ENCODE peak calls at places on chromosomes 4 and X, in five cellular contexts. M, E, U, H and C are unnamed samples.

GRCh38 chrX:129193357-129193756 is 329.9 kb downstream of the SMARCA1 start:
- DNase-seq in M (no peak), U (no peak), H (peak; percentile 21), E (no peak), C (no peak)

GRCh38 chrX:47880927-47881326 is 44.2 kb downstream of the ZNF81 start:
- DNase-seq in E (no peak), U (no peak), M (no peak), H (no peak), C (no peak)

GRCh38 chrX:9122504-9123245 is 88.7 kb upstream of the FAM9B start:
- DNase-seq in E (no peak), U (no peak), M (no peak), H (no peak), C (no peak)

GRCh38 chr4:114076865-114077264 is 97.4 kb upstream of the ARSJ start:
- DNase-seq in M (no peak), U (no peak), H (no peak), E (no peak), C (no peak)

GRCh38 chr4:15964159-15964558 is 1.2 kb upstream of the FGFBP2 start:
- DNase-seq in H (no peak), U (no peak), E (no peak), M (no peak), C (no peak)

GRCh38 chr4:92303621-92304027 is at the start of gene GRID2:
- DNase-seq in U (no peak), H (no peak), E (peak; percentile 73), M (peak; percentile 80), C (no peak)

GRCh38 chr4:188691811-188692210 is 552.6 kb downstream of the TRIML1 start:
- DNase-seq in U (no peak), M (no peak), H (no peak), E (no peak), C (no peak)

GRCh38 chr4:7124643-7125442 is 57.0 kb upstream of the GRPEL1 start:
- DNase-seq in U (no peak), M (no peak), H (peak; percentile 8), E (no peak), C (no peak)

GRCh38 chr4:105712766-105713165 is 4.2 kb downstream of the GSTCD start:
- DNase-seq in H (no peak), E (no peak), U (no peak), M (no peak), C (no peak)

GRCh38 chr4:88104902-88105610 is 53.4 kb downstream of the ABCG2 start:
- DNase-seq in U (no peak), H (no peak), E (peak; percentile 41), M (no peak), C (no peak)

GRCh38 chr4:137378393-137379290 is 153.7 kb downstream of the PCDH18 start:
- DNase-seq in U (no peak), M (no peak), E (no peak), H (no peak), C (no peak)

GRCh38 chr4:187207931-187208330 is 484.3 kb upstream of the FAT1 start:
- DNase-seq in U (no peak), H (no peak), M (no peak), E (no peak), C (no peak)

GRCh38 chr4:145019346-145019745 is 78.7 kb downstream of the ANAPC10 start:
- DNase-seq in M (no peak), E (no peak), U (no peak), H (no peak), C (no peak)

GRCh38 chr4:7762376-7763040 is 177.2 kb downstream of the AFAP1 start:
- DNase-seq in U (no peak), H (no peak), E (no peak), M (no peak), C (no peak)

GRCh38 chr4:9867746-9868425 is 86.5 kb downstream of the DRD5 start:
- DNase-seq in M (no peak), U (no peak), E (no peak), H (no peak), C (no peak)

GRCh38 chrX:21757960-21758359 is at the start of gene SMPX:
- DNase-seq in U (no peak), M (no peak), E (no peak), H (no peak), C (no peak)

GRCh38 chrX:8179653-8180052 is 8.6 kb upstream of the VCX2 start:
- DNase-seq in M (no peak), H (no peak), E (peak; percentile 16), U (no peak), C (no peak)

GRCh38 chr4:80307183-80307735 is 28.3 kb upstream of the CFAP299 start:
- DNase-seq in U (no peak), H (no peak), E (no peak), M (no peak), C (no peak)

GRCh38 chrX:12973561-12974216 is 1.2 kb upstream of the TMSB4X start:
- DNase-seq in M (no peak), U (no peak), H (no peak), E (no peak), C (no peak)

GRCh38 chr4:74423101-74423500 is 21.8 kb upstream of the AREG start:
- DNase-seq in E (no peak), H (no peak), M (no peak), U (peak; percentile 20), C (no peak)

GRCh38 chr4:177692907-177693306 is 250.7 kb upstream of the AGA start:
- DNase-seq in H (no peak), M (no peak), E (no peak), U (no peak), C (no peak)

GRCh38 chr4:111537861-111538260 is 607.4 kb upstream of the FAM241A start:
- DNase-seq in M (no peak), U (no peak), E (no peak), H (no peak), C (no peak)

GRCh38 chrX:78074088-78074487 is 30.0 kb upstream of the PGK1 start:
- DNase-seq in H (no peak), U (no peak), E (no peak), M (no peak), C (no peak)

GRCh38 chr4:84928089-84928488 is 38.4 kb downstream of the WDFY3 start:
- DNase-seq in U (no peak), M (no peak), E (no peak), H (no peak), C (no peak)

DNA sequence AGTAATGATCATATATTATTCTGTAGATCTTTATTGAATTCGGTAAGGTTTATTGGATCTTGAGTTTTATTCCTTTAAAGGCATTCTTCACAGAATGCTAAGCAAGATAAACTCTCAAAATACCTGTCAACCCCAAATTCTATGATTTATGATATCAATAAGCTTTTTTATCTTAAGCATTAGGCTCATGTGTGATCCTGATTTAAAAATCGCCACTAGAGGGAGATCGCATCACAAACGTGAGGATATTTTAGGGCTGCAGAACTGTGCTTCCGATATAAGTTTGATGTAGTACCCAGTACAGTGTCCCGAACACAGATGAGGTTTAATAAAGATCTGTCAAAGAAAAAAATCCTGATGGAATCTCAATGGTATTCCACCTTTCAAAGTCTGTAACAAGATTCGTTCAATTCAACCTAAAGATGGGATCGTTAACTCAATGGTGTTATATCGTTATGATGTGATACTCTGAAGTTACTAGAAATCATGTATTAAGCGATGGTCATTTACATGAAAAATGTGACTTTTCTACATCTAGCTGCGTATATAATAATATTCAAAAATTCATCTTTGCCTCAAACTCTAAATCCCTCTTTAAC is 169.0 kb downstream of the CORIN start:
- DNase-seq in U (peak; percentile 15), H (peak; percentile 32), E (peak; percentile 43), M (no peak), C (peak; percentile 1)
- TF ChIP-seq TAF1 in U (no peak), H (no peak), E (no peak), M (no peak), C (no peak)

DNA sequence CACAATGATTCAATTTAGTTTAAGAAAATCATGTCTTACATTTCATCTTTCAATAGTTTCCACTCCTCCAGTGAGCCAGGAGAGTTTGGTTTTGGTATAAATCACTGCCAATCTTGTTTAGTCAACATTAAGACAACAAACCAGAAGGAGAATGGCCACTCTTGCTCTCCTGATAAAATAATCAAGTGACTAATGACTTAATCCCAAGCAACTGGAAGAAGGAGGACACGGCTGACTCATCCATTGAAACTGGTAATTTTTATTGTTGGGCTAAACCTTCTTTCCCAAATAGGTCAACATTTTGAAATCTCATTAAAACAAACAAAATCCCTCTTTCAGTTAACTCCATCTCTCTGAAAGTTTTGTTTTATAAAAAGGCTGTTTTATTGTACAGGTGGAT is 230.2 kb downstream of the CLCN4 start:
- DNase-seq in U (no peak), E (no peak), M (no peak), H (no peak), C (no peak)
- TF ChIP-seq TAF1 in U (no peak), E (no peak), M (no peak), H (no peak), C (no peak)

GRCh38 chr4:147546341-147546740 is 65.4 kb downstream of the EDNRA start:
- DNase-seq in U (no peak), E (no peak), M (no peak), H (no peak), C (no peak)

GRCh38 chr4:147548251-147548650 is 67.4 kb downstream of the EDNRA start:
- DNase-seq in E (no peak), U (no peak), M (no peak), H (no peak), C (no peak)

GRCh38 chr4:147547314-147548056 is 66.6 kb downstream of the EDNRA start:
- DNase-seq in U (no peak), M (no peak), H (peak; percentile 29), E (no peak), C (no peak)

DNA sequence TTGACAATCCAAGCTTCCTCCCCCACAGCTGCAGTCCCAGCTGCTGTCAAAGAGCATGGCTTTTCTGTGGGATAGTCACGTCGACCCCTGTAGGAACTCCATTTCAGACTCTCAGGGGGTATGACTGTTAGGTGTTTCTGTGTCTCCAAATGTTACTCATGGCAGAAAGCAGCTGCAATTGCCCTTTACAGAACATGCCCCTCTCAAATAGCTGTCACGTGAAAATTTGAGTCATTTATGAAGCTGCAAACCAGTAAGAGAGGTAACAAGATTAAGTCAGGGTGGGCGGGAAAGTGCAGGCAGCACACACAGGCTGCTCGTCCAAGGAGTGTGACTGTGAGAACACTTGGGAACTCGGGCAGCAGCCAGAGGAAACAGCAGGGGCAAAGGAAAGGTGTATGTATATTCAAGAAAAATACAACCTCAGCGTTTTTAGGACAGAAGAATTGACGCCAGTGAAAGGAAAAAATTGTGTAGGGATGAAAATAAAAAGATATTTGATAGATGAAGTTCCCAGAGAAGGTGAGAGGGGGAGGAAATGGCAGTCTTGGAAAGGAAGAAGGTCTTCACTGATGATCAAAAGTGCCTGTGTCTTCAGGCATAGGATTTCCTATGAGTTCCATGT is 66.5 kb upstream of the TMEM184C start:
- DNase-seq in M (no peak), H (no peak), E (no peak), U (no peak), C (peak; percentile 19)
- TF ChIP-seq TAF1 in M (no peak), H (no peak), E (no peak), U (no peak), C (no peak)

DNA sequence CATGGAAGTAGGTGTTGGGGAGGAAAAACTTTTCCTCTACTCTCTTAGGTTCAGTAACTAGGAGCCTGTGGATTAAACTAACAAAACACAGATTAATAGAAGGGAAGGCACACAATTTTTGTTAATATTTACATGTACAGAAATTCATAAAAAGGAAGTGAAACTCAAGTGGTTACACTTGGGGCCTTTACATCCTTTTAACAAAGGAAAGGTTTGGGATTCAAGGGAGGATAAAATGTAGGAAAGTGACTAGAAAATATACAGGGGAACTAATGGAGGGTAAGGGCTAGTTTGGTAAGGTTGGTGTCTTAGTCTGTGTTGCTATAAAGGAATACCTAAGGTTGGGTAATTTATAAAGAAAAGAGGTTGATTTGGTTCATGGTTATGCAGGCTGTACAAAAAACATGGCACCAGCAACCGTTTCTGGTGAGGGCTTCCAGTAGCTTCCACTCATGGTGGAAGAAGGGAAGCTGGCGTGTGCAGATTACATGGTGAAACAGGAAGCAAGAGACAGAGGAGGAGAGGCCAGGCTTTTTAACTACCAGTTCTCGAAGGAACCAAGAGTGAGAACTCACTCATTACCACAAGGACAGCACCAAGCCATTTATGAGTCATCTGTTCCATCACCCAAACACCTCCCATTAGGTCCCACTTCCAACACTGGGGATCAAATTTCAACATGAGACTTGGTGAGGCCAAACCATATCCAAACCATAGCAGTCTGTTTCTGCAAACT is 124.4 kb downstream of the CHRDL1 start:
- DNase-seq in M (no peak), E (no peak), U (no peak), H (no peak), C (no peak)
- TF ChIP-seq TAF1 in M (no peak), E (no peak), U (no peak), H (no peak), C (no peak)